ENCODE peak calls at places on chromosomes 13 and 19, in seven cellular contexts. T, C, K, M, A, I and F are unnamed samples.

GRCh38 chr13:75645141-75645540 is 9.0 kb downstream of the LMO7 start:
- DNase-seq in T (no peak), C (no peak), K (no peak), M (no peak), A (no peak), I (no peak), F (no peak)

GRCh38 chr13:30196025-30196424 is 111.3 kb downstream of the KATNAL1 start:
- DNase-seq in T (no peak), C (no peak), K (no peak), M (no peak), A (no peak), I (no peak), F (no peak)

GRCh38 chr13:44021422-44021821 is 141.7 kb downstream of the LACC1 start:
- DNase-seq in T (no peak), C (no peak), K (no peak), M (no peak), A (no peak), I (no peak), F (no peak)

GRCh38 chr19:38441660-38442348 is 8.3 kb downstream of the RYR1 start:
- DNase-seq in T (no peak), C (no peak), K (no peak), M (no peak), A (no peak), I (peak; percentile 33), F (no peak)

GRCh38 chr13:65943024-65943423 is 1287.1 kb downstream of the PCDH9 start:
- DNase-seq in T (no peak), C (no peak), K (no peak), M (peak; percentile 38), A (no peak), I (no peak), F (no peak)

GRCh38 chr19:3285647-3286176 is 61.3 kb downstream of the CELF5 start:
- DNase-seq in T (no peak), C (no peak), K (no peak), M (no peak), A (no peak), I (peak; percentile 64), F (no peak)

GRCh38 chr19:1650627-1651009 is 1.8 kb downstream of the TCF3 start:
- DNase-seq in T (no peak), C (no peak), K (peak; percentile 23), M (no peak), A (no peak), I (no peak), F (no peak)

GRCh38 chr13:106155411-106155810 is 380.1 kb downstream of the EFNB2 start:
- DNase-seq in T (no peak), C (no peak), K (no peak), M (no peak), A (no peak), I (no peak), F (no peak)

GRCh38 chr13:52405767-52406494 is at the start of gene THSD1:
- DNase-seq in T (peak; percentile 39), C (peak; percentile 75), K (peak; percentile 85), M (no peak), A (no peak), I (peak; percentile 86), F (peak; percentile 34)

GRCh38 chr13:69600811-69601210 is 506.8 kb upstream of the ATXN8OS start:
- DNase-seq in T (no peak), C (no peak), K (no peak), M (no peak), A (no peak), I (no peak), F (no peak)

GRCh38 chr19:31979949-31980670 is 365.3 kb upstream of the ZNF507 start:
- DNase-seq in T (no peak), C (no peak), K (no peak), M (no peak), A (no peak), I (no peak), F (no peak)

GRCh38 chr19:1361601-1362384 is 21.9 kb upstream of the NDUFS7 start:
- DNase-seq in T (no peak), C (no peak), K (no peak), M (no peak), A (no peak), I (no peak), F (no peak)

GRCh38 chr13:50587839-50588373 is 255.6 kb downstream of the DLEU7 start:
- DNase-seq in T (no peak), C (no peak), K (no peak), M (no peak), A (no peak), I (no peak), F (no peak)

GRCh38 chr19:4619668-4620294 is 19.5 kb upstream of the TNFAIP8L1 start:
- DNase-seq in T (no peak), C (no peak), K (no peak), M (no peak), A (no peak), I (no peak), F (no peak)
- TF ChIP-seq CTCF in T (no peak), C (no peak), K (no peak), M (no peak), A (no peak), I (no peak), F (no peak)

GRCh38 chr19:10761443-10762242 is 43.8 kb downstream of the DNM2 start:
- DNase-seq in T (no peak), C (no peak), K (no peak), M (no peak), A (no peak), I (no peak), F (no peak)
- TF ChIP-seq CTCF in T (no peak), C (no peak), K (no peak), M (no peak), A (no peak), I (no peak), F (no peak)

DNA sequence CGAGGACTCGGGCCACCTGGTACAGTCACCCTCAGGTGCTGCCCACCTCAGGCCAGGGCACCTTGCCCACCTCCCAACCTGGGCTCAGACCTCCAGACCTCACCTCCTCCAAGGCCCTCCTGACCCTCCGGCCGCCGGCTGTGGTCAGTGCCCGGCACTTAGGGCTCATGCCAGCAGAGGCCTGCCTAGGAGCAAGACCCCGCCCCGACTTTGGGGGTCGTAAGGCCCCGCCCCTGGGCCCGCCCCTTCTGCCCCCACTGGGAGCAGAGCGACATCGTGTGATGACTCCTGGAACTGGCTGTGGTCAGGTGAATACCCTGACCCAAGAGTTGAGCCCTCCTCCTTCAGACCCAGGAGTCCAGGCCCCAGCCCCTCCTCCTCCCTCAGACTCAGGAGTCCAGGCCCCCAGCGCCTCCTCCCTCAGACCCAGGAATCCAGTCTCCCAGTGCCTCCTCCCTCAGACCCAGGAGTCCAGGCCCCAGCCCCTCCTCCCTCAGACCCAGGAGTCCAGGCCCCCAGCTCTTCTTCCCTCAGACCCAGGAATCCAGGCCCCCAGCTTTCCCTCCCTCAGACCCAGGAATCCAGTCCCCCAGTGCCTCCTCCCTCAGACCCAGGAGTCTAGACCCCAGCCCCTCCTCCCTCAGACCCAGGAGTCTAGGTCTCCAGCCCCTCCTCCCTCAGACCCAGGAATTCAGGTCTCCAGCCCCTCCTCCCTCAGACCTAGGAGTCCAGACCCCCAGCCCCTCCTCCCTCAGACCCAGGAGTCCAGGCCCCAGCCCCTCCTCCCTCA is at the start of gene SBK2:
- DNase-seq in T (no peak), C (no peak), K (no peak), M (no peak), A (no peak), I (peak; percentile 55), F (no peak)
- TF ChIP-seq CTCF in T (no peak), C (peak; percentile 16), K (no peak), M (peak; percentile 0), A (no peak), I (no peak), F (peak; percentile 13)

GRCh38 chr13:61685683-61686013 is 270.0 kb upstream of the PCDH20 start:
- DNase-seq in T (no peak), C (no peak), K (no peak), M (no peak), A (no peak), I (peak; percentile 35), F (no peak)
- TF ChIP-seq CTCF in T (no peak), C (no peak), K (no peak), M (no peak), A (no peak), I (no peak), F (peak; percentile 36)

DNA sequence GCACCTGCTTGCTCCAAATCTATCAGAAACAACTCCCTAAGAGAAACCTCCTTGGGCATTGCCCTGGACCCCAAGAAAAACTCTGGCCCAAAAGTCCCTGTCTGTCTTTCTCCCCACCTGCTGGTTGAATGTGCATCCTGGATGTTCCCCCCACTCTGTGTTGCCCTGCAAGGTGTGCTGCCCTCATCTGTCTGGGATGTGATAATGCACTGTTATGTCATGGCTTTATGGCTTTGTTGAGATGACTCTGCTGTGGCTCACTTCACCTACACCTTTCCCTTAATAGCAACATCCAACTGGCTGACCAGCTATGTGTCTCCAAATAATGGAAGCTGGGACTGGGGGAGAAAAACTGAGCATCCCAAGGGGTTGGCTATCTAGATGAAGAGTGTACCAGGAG is 2.6 kb downstream of the ZNF20 start:
- DNase-seq in T (no peak), C (no peak), K (no peak), M (no peak), A (no peak), I (no peak), F (no peak)
- TF ChIP-seq CTCF in T (no peak), C (no peak), K (peak; percentile 13), M (no peak), A (no peak), I (no peak), F (peak; percentile 28)

DNA sequence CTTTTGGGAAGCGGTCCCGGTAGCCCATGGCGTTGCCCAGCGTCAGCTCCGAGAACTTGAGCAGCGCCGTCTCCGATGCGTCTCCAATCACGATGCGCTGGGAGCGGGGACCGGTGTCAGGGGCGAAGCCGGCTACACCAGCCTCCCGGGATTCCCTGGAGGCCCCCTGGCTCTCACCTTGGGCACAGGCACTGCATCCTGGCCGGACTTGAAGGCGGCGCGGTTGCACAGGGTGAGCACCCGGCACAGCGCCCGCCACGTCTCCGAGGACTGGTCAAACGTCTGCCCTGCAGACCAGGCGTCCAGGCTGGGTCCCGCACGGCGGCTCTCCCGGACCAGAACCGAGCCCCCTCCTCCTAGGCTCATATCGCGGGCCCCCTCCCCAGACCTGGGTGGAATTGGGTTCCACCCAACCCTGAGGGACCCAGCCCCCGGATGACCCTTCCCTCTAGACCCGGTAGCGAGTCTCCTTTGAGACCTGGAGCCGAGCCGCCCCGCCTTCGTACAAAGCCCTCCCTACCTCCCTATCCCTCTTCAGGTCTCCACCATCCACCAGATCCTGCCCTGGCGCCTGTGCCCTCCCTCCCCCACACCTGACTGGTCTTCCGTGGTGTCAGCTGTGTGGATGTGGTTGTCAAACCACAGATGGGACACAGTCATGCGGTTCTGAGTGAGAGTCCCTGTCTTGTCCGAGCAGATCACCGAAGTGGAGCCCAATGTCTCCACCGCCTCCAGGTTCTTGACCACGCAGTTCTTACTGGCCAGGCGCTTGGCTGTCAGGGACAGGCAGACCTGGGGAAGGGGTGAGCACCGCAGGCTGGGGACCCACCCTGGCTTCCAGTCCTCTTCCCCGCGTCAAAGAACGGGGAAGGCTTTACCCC is 4.8 kb downstream of the ATP4A start:
- DNase-seq in T (no peak), C (no peak), K (peak; percentile 42), M (no peak), A (no peak), I (no peak), F (no peak)
- TF ChIP-seq CTCF in T (no peak), C (no peak), K (no peak), M (no peak), A (no peak), I (no peak), F (no peak)

GRCh38 chr19:46460981-46461380 is 10.4 kb downstream of the PNMA8A start:
- DNase-seq in T (no peak), C (no peak), K (no peak), M (no peak), A (no peak), I (no peak), F (no peak)
- TF ChIP-seq CTCF in T (no peak), C (no peak), K (no peak), M (no peak), A (no peak), I (no peak), F (no peak)

GRCh38 chr19:13579388-13580060 is 73.2 kb upstream of the CACNA1A start:
- DNase-seq in T (no peak), C (no peak), K (no peak), M (peak; percentile 29), A (no peak), I (no peak), F (no peak)
- TF ChIP-seq CTCF in T (no peak), C (no peak), K (no peak), M (no peak), A (no peak), I (no peak), F (no peak)